ENCODE peak calls at places on chromosomes 1 and 21, in nine cellular contexts. M is OCI-LY7, F is Panc1, J is astrocyte of the cerebellum, B is breast epithelium, N is osteoblast, Q is thoracic aorta, K is endothelial cell, V is cardiac fibroblast. X is an unnamed sample.

GRCh38 chr1:27153927-27154358 is 982 bp downstream of the SLC9A1 start:
- DNase-seq in F (no peak), K (no peak), Q (no peak), V (no peak), M (no peak), N (no peak), B (no peak), J (no peak), X (no peak)

GRCh38 chr1:21939650-21940374 is 2.7 kb upstream of the HSPG2 start:
- DNase-seq in K (no peak), F (peak), N (peak), Q (peak), M (no peak), B (peak), J (peak), V (peak), X (no peak)

GRCh38 chr1:154866995-154867795 is 2.9 kb downstream of the KCNN3 start:
- DNase-seq in N (peak), J (peak), V (peak), F (no peak), K (no peak), B (no peak), Q (no peak), M (peak), X (no peak)

GRCh38 chr1:230187290-230187689 is 120.3 kb downstream of the GALNT2 start:
- DNase-seq in B (no peak), M (no peak), Q (no peak), J (no peak), F (no peak), N (no peak), V (no peak), K (no peak), X (no peak)

GRCh38 chr1:32724678-32725594 is 22.4 kb upstream of the SYNC start:
- DNase-seq in J (no peak), B (no peak), V (peak), N (peak), Q (peak), K (peak), M (no peak), F (no peak), X (no peak)

GRCh38 chr1:239819075-239819474 is 272.6 kb upstream of the FMN2 start:
- DNase-seq in N (no peak), B (no peak), J (no peak), K (no peak), M (peak), V (no peak), F (no peak), Q (no peak), X (no peak)

GRCh38 chr1:90753556-90753955 is 36.5 kb upstream of the BARHL2 start:
- DNase-seq in F (no peak), K (no peak), J (no peak), N (no peak), B (no peak), V (no peak), Q (no peak), M (no peak), X (no peak)

GRCh38 chr1:71658295-71658694 is 577.5 kb upstream of the ZRANB2 start:
- DNase-seq in V (peak), F (no peak), K (no peak), Q (no peak), M (no peak), N (no peak), J (peak), B (no peak), X (no peak)

GRCh38 chr1:27143408-27143807 is 11.5 kb downstream of the SLC9A1 start:
- DNase-seq in N (no peak), F (no peak), V (no peak), J (no peak), B (no peak), K (no peak), M (no peak), Q (no peak), X (no peak)

GRCh38 chr21:28342229-28342810 is 650.4 kb downstream of the LTN1 start:
- DNase-seq in B (no peak), M (no peak), F (no peak), V (no peak), Q (no peak), K (no peak), N (no peak), J (peak), X (no peak)

GRCh38 chr1:197174818-197175217 is 28.3 kb upstream of the ASPM start:
- DNase-seq in B (no peak), M (no peak), Q (no peak), J (no peak), F (no peak), N (no peak), K (no peak), V (no peak), X (no peak)

GRCh38 chr1:197180252-197180878 is 33.9 kb upstream of the ASPM start:
- DNase-seq in B (no peak), K (no peak), V (peak), F (no peak), J (peak), M (peak), Q (no peak), N (no peak), X (no peak)

GRCh38 chr1:197181982-197182381 is 35.5 kb upstream of the ASPM start:
- DNase-seq in K (no peak), J (no peak), B (no peak), Q (no peak), F (no peak), M (peak), V (no peak), N (no peak), X (no peak)

GRCh38 chr1:197182716-197183115 is 36.2 kb upstream of the ASPM start:
- DNase-seq in B (no peak), K (no peak), N (no peak), F (no peak), J (no peak), V (no peak), M (no peak), Q (no peak), X (no peak)

DNA sequence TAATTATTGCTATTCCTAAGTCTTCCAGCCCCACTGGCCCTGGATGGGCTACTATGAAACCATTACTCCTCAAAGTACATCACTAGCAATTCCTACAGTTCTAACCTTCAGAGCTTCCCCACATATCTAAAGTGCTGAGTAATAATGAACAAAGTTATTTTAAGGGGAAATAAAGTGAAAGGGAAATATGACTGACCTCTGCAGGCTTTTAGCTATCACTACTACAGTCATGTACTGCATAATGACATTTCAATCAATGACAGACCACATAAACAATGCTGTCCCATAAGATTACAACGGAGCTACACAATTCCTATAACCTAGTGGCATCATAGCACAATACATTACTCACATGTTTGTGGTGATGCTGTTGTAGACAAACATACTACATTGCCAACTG is 32.5 kb upstream of the ASPM start:
- DNase-seq in J (no peak), F (no peak), Q (no peak), V (peak), B (no peak), N (no peak), K (no peak), M (no peak), X (no peak)
- TF ChIP-seq CTCF in J (no peak), F (no peak), Q (no peak), V (peak), B (no peak), N (peak), K (no peak), M (peak), X (no peak)

GRCh38 chr1:229141271-229141670 is 129.6 kb upstream of the RAB4A start:
- DNase-seq in K (no peak), Q (no peak), F (no peak), N (no peak), M (no peak), V (no peak), J (no peak), B (no peak), X (no peak)

GRCh38 chr1:229141701-229142377 is 129.1 kb upstream of the RAB4A start:
- DNase-seq in K (no peak), F (no peak), N (no peak), M (no peak), J (no peak), V (no peak), Q (no peak), B (no peak), X (no peak)

GRCh38 chr1:229139320-229139719 is 131.6 kb upstream of the RAB4A start:
- DNase-seq in J (no peak), K (no peak), F (no peak), N (no peak), Q (no peak), B (no peak), V (no peak), M (no peak), X (no peak)

GRCh38 chr1:229140018-229140417 is 130.9 kb upstream of the RAB4A start:
- DNase-seq in J (no peak), B (no peak), M (no peak), N (no peak), K (no peak), F (no peak), V (no peak), Q (no peak), X (no peak)

GRCh38 chr1:229142496-229142895 is 128.4 kb upstream of the RAB4A start:
- DNase-seq in F (no peak), J (no peak), V (no peak), N (no peak), M (no peak), K (no peak), Q (no peak), B (no peak), X (no peak)
- TF ChIP-seq CTCF in F (no peak), J (no peak), V (no peak), N (no peak), M (no peak), K (no peak), Q (no peak), B (no peak), X (no peak)

GRCh38 chr1:118185083-118185899 is at the start of gene SPAG17:
- DNase-seq in B (no peak), N (peak), J (peak), M (no peak), V (peak), F (no peak), K (peak), Q (no peak), X (peak)
- TF ChIP-seq CTCF in B (no peak), N (peak), J (peak), M (no peak), V (no peak), F (peak), K (no peak), Q (no peak), X (no peak)

GRCh38 chr1:218413179-218413578 is 68.0 kb downstream of the TGFB2 start:
- DNase-seq in N (no peak), F (no peak), J (no peak), M (no peak), V (no peak), B (no peak), Q (no peak), K (no peak), X (no peak)
- TF ChIP-seq CTCF in N (no peak), F (no peak), J (no peak), M (no peak), V (no peak), B (no peak), Q (no peak), K (no peak), X (no peak)

DNA sequence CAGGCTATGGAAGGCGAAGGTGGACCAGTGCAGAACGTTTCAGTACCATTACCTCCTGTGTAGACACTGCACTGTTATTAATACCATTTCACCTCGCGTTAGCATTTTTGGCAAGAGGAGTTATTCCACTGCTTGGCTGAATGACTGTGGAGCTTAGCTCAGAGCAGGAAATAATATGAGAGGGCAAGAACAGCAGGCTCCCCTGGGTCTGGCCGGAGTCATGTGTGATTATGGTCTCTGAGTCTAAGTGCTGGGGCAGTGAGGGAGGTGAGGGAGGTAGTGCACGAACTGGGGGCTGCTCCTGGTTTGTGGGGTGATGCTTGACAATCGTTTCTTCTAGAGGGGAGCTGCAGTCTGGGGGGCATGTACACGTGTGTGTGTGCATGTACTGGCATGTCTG is 82.9 kb downstream of the MDM4 start:
- DNase-seq in K (no peak), Q (no peak), J (no peak), F (no peak), N (no peak), M (no peak), B (no peak), V (no peak), X (no peak)
- TF ChIP-seq CTCF in K (no peak), Q (no peak), J (no peak), F (no peak), N (no peak), M (no peak), B (no peak), V (no peak), X (no peak)

DNA sequence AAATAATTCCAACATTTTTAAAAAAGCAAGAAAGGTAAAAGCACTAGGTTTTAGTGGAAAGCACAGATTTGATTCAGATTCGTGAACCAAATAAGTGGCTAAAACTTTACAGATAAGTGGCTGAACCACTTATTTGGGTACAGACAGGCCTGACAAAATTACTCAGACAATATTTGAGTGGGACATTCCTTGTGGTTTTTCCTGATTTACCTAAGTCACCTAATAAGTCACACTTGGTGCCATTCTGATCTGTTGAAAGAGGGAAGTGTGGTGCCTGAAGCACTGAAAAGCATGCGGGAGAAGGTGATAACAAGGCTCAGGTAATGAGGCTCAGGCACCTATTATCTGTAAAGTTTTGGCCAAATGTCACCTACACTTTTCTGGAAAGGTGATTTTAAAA is 81.6 kb upstream of the CD55 start:
- DNase-seq in K (no peak), V (no peak), N (no peak), J (no peak), M (no peak), B (no peak), F (no peak), Q (no peak), X (no peak)
- TF ChIP-seq CTCF in K (no peak), V (no peak), N (no peak), J (no peak), M (no peak), B (no peak), F (no peak), Q (no peak), X (no peak)

GRCh38 chr1:39129514-39129913 is 75.0 kb upstream of the MACF1 start:
- DNase-seq in F (no peak), V (peak), M (peak), B (no peak), Q (no peak), K (no peak), N (no peak), J (no peak), X (no peak)
- TF ChIP-seq CTCF in F (peak), V (peak), M (peak), B (no peak), Q (peak), K (no peak), N (peak), J (peak), X (no peak)

GRCh38 chr21:33825419-33825818 is 90.2 kb downstream of the ATP5PO start:
- DNase-seq in F (no peak), K (no peak), Q (no peak), J (no peak), B (no peak), V (no peak), M (no peak), N (no peak), X (no peak)

GRCh38 chr21:33817663-33818433 is 97.8 kb downstream of the ATP5PO start:
- DNase-seq in B (no peak), M (no peak), V (peak), J (no peak), Q (no peak), F (no peak), N (no peak), K (no peak), X (no peak)

GRCh38 chr21:33820371-33820770 is 95.2 kb downstream of the ATP5PO start:
- DNase-seq in J (no peak), K (no peak), N (no peak), M (no peak), F (no peak), Q (no peak), B (no peak), V (no peak), X (no peak)

GRCh38 chr21:33824156-33824941 is 91.3 kb downstream of the ATP5PO start:
- DNase-seq in J (no peak), N (no peak), B (no peak), Q (no peak), K (no peak), M (no peak), V (no peak), F (no peak), X (no peak)

DNA sequence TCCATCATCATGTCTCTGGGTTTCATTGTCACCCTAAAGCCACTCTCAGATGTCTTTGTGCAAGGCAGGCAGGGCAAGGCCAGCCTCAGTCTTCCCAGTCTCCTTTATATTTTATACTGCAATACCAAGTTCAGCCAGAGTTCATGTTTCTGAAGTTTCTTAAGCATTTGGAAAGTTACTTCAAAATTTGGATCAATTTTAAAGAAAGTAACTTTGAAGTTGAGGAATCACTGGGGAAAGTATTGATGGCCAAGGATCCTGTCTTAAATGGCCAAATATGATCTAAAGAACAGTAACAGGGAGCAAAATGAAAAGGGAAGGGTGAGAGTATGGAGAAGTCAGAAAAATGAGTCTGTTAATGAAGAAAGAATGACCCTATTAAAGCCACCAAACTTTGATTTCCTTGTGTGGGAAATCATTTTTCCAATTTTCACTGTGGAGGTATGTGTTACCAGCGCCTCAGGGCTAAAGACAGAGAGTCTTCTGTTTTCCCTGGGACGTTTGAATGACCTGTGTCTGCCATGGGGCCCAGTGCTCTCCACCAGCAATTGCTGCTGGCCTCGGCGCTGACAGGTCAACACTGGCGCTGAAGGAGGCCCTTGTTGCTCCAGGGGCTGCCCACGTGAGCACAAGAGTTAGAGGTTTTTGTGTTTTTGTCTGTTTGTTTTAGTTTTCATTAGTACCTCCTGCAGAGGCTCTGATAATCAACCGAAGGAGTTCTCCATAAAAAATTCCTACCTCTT is 93.9 kb downstream of the ATP5PO start:
- DNase-seq in N (no peak), V (no peak), F (no peak), K (no peak), Q (no peak), J (no peak), B (no peak), M (no peak), X (no peak)
- TF ChIP-seq CTCF in N (no peak), V (no peak), F (no peak), K (peak), Q (peak), J (no peak), B (peak), M (no peak), X (no peak)

GRCh38 chr1:15393475-15394260 is 16.0 kb upstream of the EFHD2 start:
- DNase-seq in V (no peak), J (no peak), N (no peak), F (no peak), Q (no peak), K (no peak), M (no peak), B (no peak), X (no peak)

GRCh38 chr1:15386128-15386824 is 23.4 kb upstream of the EFHD2 start:
- DNase-seq in F (no peak), J (no peak), B (no peak), M (no peak), V (no peak), K (peak), Q (no peak), N (no peak), X (no peak)

GRCh38 chr1:15388201-15388880 is 21.3 kb upstream of the EFHD2 start:
- DNase-seq in J (no peak), F (no peak), N (no peak), M (no peak), V (no peak), K (no peak), Q (no peak), B (no peak), X (no peak)

GRCh38 chr1:15394261-15394543 is 15.5 kb upstream of the EFHD2 start:
- DNase-seq in J (no peak), V (no peak), K (no peak), Q (no peak), F (no peak), M (no peak), N (no peak), B (no peak), X (no peak)

DNA sequence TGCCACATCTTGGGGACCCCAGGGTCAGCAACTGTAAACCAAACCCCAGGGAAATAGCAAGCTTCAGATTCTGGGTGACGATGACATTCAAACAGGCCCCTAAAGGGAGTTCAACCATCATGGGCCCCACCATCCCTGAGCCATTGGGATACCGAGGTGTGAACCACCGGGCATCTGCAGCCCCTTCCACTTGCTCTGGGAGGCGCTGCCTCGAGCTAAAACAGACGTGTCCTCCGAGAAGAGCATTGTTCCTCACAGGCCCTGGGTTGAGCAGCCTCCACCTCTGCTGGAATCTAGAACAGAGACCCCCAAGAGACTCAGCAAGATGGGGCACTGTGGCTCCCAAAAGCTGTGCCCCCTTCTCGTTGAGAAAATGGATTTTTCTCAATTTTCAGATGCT is 19.0 kb upstream of the EFHD2 start:
- DNase-seq in J (no peak), V (no peak), F (no peak), M (no peak), Q (no peak), K (no peak), N (no peak), B (no peak), X (no peak)
- TF ChIP-seq CTCF in J (no peak), V (no peak), F (no peak), M (peak), Q (no peak), K (no peak), N (no peak), B (no peak), X (no peak)

GRCh38 chr21:32135401-32136363 is 143.2 kb downstream of the MIS18A start:
- DNase-seq in F (no peak), V (no peak), Q (peak), J (no peak), K (no peak), B (no peak), M (no peak), N (peak), X (no peak)
- TF ChIP-seq CTCF in F (no peak), V (no peak), Q (no peak), J (no peak), K (no peak), B (no peak), M (no peak), N (no peak), X (no peak)

X was measured in glutamatergic neuron.